ENCODE peak calls at places on chromosomes 1 and 21, in five cellular contexts. A, K, Q, P and L are unnamed samples.

GRCh38 chr1:55695553-55695952 is 480.4 kb upstream of the USP24 start:
- DNase-seq in A (no peak), K (no peak), Q (no peak), P (no peak), L (no peak)

GRCh38 chr1:33382651-33383415 is 48.1 kb downstream of the PHC2 start:
- DNase-seq in A (no peak), K (peak), Q (no peak), P (no peak), L (no peak)

GRCh38 chr1:161185282-161185682 is 8.0 kb upstream of the B4GALT3 start:
- DNase-seq in A (peak), K (peak), Q (no peak), P (peak), L (peak)

GRCh38 chr21:37532868-37533780 is 166.6 kb downstream of the DYRK1A start:
- DNase-seq in A (peak), K (no peak), Q (no peak), P (no peak), L (peak)

GRCh38 chr1:161930064-161930463 is 93.6 kb downstream of the OLFML2B start:
- DNase-seq in A (no peak), K (no peak), Q (no peak), P (peak), L (no peak)

GRCh38 chr1:196774195-196774594 is 445 bp upstream of the CFHR3 start:
- DNase-seq in A (no peak), K (no peak), Q (no peak), P (no peak), L (no peak)

GRCh38 chr1:56045062-56045461 is 534.3 kb downstream of the PLPP3 start:
- DNase-seq in A (no peak), K (no peak), Q (no peak), P (no peak), L (no peak)

GRCh38 chr1:175195281-175195680 is 2.7 kb upstream of the KIAA0040 start:
- DNase-seq in A (peak), K (no peak), Q (no peak), P (no peak), L (peak)

GRCh38 chr1:152309955-152310354 is 15.1 kb downstream of the FLG start:
- DNase-seq in A (no peak), K (no peak), Q (no peak), P (no peak), L (no peak)

GRCh38 chr1:117370071-117370470 is 2.8 kb downstream of the MAN1A2 start:
- DNase-seq in A (no peak), K (no peak), Q (no peak), P (no peak), L (no peak)

GRCh38 chr1:111559736-111560279 is 56.4 kb upstream of the ADORA3 start:
- DNase-seq in A (no peak), K (no peak), Q (no peak), P (no peak), L (no peak)

GRCh38 chr21:45836268-45836655 is 145.3 kb upstream of the COL6A1 start:
- DNase-seq in A (no peak), K (no peak), Q (no peak), P (no peak), L (no peak)

GRCh38 chr21:32427958-32428623 is 15.6 kb downstream of the EVA1C start:
- DNase-seq in A (no peak), K (no peak), Q (no peak), P (no peak), L (no peak)

GRCh38 chr1:108080448-108080847 is 115.5 kb upstream of the VAV3 start:
- DNase-seq in A (no peak), K (no peak), Q (no peak), P (no peak), L (no peak)

GRCh38 chr1:154347961-154348360 is 22.6 kb downstream of the ATP8B2 start:
- DNase-seq in A (no peak), K (no peak), Q (no peak), P (no peak), L (peak)

GRCh38 chr1:108575241-108575850 is 15.4 kb downstream of the EEIG2 start:
- DNase-seq in A (no peak), K (no peak), Q (no peak), P (no peak), L (no peak)

GRCh38 chr1:39745016-39745670 is 6.5 kb downstream of the PPIE start:
- DNase-seq in A (no peak), K (no peak), Q (no peak), P (no peak), L (no peak)

GRCh38 chr1:163401211-163401610 is 79.5 kb downstream of the NUF2 start:
- DNase-seq in A (no peak), K (no peak), Q (no peak), P (no peak), L (no peak)

GRCh38 chr1:33470495-33471012 is 1.9 kb upstream of the ZSCAN20 start:
- DNase-seq in A (peak), K (peak), Q (peak), P (peak), L (peak)

GRCh38 chr1:54805981-54806381 is 4.9 kb upstream of the TTC22 start:
- DNase-seq in A (no peak), K (no peak), Q (no peak), P (no peak), L (no peak)

GRCh38 chr1:33119532-33120217 is 38.7 kb downstream of the AZIN2 start:
- DNase-seq in A (no peak), K (no peak), Q (peak), P (no peak), L (peak)

GRCh38 chr1:11151854-11152612 is 37.1 kb upstream of the ANGPTL7 start:
- DNase-seq in A (no peak), K (no peak), Q (no peak), P (no peak), L (no peak)

GRCh38 chr1:109669246-109669948 is 1.5 kb downstream of the GSTM2 start:
- DNase-seq in A (peak), K (no peak), Q (no peak), P (no peak), L (peak)

GRCh38 chr1:44059956-44060355 is 28.7 kb upstream of the SLC6A9 start:
- DNase-seq in A (no peak), K (no peak), Q (no peak), P (no peak), L (no peak)

GRCh38 chr1:23581219-23581618 is 21.9 kb upstream of the ID3 start:
- DNase-seq in A (no peak), K (peak), Q (no peak), P (no peak), L (no peak)

GRCh38 chr1:226790545-226791181 is 51.6 kb upstream of the ITPKB start:
- DNase-seq in A (no peak), K (no peak), Q (no peak), P (no peak), L (no peak)

GRCh38 chr1:84171471-84171870 is 27.4 kb downstream of the PRKACB start:
- DNase-seq in A (no peak), K (no peak), Q (no peak), P (no peak), L (no peak)

DNA sequence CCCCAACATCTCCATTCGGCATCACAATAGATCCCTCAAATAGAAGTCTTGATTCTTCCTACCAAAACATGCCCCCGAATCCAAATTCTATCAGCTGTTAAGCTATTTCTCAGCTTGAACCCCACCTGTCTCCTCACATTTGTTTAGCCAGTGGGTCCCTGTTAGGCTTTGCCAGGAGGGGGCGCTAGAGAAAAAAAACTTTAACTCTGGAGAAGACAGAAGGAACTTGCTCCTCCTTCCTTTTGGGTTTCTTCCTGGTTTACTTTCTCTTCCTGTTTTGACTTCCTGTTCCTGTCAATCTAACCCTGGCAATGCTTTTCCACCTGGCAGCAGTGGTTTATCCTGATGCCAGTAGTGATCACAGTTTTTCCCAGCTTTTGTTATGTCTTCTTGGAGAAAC is 95.6 kb upstream of the KCNK1 start:
- DNase-seq in A (peak), K (peak), Q (peak), P (no peak), L (peak)
- TF ChIP-seq CTCF in A (peak), K (peak), Q (peak), P (peak), L (peak)

DNA sequence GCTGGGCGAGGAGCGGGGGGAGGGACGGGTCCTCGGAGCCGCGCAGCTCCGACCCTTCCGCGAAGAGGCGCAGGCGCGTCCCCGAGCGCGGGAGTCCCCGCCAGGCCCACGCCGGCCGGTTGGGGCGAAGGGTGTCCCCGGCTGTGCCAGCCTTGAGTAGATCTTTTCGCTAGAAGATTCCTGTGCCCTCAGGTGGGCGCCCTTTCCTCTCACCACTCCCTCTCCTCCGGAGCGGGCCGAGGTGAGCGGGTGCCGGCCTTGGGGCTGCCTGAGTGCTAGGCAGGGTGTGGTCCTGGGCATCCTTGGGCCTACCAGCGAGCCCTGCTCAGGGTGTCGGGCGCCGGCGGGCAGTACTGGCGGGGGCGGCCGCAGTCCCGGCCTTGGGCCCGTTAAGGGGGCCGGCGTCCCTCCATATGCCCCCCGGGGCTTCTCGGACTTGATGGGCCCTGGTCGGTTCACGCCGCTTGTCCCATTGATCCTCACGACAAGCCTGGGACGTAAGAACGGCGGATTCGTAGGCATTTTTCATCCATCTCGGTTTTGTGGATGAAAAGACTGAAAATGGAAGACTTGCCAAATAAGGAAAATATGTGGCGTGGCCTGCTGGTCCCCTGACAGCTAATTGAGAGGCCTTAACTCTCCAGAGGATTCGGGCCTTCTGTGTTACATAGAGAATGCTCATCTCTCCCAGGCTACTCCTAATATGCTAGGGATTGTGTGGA is 712 bp downstream of the DEGS1 start:
- DNase-seq in A (peak), K (peak), Q (peak), P (no peak), L (peak)
- TF ChIP-seq CTCF in A (peak), K (no peak), Q (no peak), P (no peak), L (no peak)

GRCh38 chr1:176669782-176670181 is 206.8 kb downstream of the PAPPA2 start:
- DNase-seq in A (no peak), K (no peak), Q (no peak), P (no peak), L (no peak)

GRCh38 chr1:176670853-176671252 is 207.9 kb downstream of the PAPPA2 start:
- DNase-seq in A (no peak), K (no peak), Q (no peak), P (no peak), L (no peak)
- TF ChIP-seq CTCF in A (no peak), K (no peak), Q (no peak), P (no peak), L (no peak)

GRCh38 chr1:1680912-1681273 is 11.7 kb downstream of the SLC35E2B start:
- DNase-seq in A (no peak), K (no peak), Q (no peak), P (no peak), L (no peak)

GRCh38 chr1:1680031-1680911 is 12.3 kb downstream of the SLC35E2B start:
- DNase-seq in A (no peak), K (no peak), Q (no peak), P (no peak), L (no peak)

GRCh38 chr1:1683104-1683905 is 9.3 kb downstream of the SLC35E2B start:
- DNase-seq in A (no peak), K (no peak), Q (peak), P (no peak), L (no peak)

GRCh38 chr1:1677718-1678580 is 14.6 kb downstream of the SLC35E2B start:
- DNase-seq in A (peak), K (no peak), Q (no peak), P (no peak), L (peak)

GRCh38 chr1:1678581-1679380 is 13.8 kb downstream of the SLC35E2B start:
- DNase-seq in A (peak), K (no peak), Q (no peak), P (no peak), L (peak)
- TF ChIP-seq CTCF in A (peak), K (no peak), Q (peak), P (peak), L (peak)

DNA sequence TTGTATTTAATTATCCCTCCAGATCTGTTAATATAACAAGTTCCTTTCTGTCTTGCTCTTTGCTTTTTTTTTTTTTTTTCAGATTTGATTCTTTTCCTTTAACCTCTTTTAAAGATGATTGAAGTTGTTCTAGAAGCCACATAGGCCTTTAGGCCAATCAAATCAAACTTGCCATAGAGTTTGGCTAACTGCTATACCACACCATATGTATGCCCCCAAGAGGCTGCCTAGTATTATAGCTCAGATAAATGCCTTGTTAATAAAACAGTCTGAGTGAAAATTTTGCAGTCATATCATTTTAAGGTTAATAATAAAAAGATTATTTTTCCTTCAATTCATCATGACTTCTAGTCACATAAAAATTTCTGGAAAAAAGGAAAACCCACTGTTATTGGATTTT is 696.0 kb upstream of the CHRM3 start:
- DNase-seq in A (no peak), K (no peak), Q (no peak), P (no peak), L (no peak)
- TF ChIP-seq CTCF in A (no peak), K (no peak), Q (no peak), P (no peak), L (no peak)